ENCODE peak calls at places on chromosomes 5 and 9, in ten cellular contexts. H is activated CD8-positive, alpha-beta T cell treated with anti-CD3 and anti-CD28 coated beads, Interleukin-2, amount 10 ng/mL, durations not matched to agents 7 days and 5 days; Y is PC-9; G is naive thymus-derived CD4-positive, alpha-beta T cell; B is naive thymus-derived CD8-positive, alpha-beta T cell; J is stimulated activated CD8-positive, alpha-beta memory T cell treated with anti-CD3 and anti-CD28 coated beads, Interleukin-4, amount 100 ng/mL, for 4 hours; C is M059J; V is hypothalamus; U is HFFc6; M is GM04504. Q is an unnamed sample.
A peak's percentile ranks its signal among the peaks of the same experiment; 100 is the strongest.

GRCh38 chr5:10469253-10470030 is 27.8 kb downstream of the ROPN1L start:
- DNase-seq in H (no peak), Y (no peak), G (no peak), B (no peak), J (no peak), C (peak; percentile 69), V (no peak), U (peak; percentile 96), M (peak; percentile 74), Q (no peak)

GRCh38 chr5:20683241-20683940 is 695.4 kb upstream of the CDH18 start:
- DNase-seq in H (no peak), Y (no peak), G (no peak), B (no peak), J (no peak), C (no peak), V (no peak), U (no peak), M (no peak), Q (no peak)

GRCh38 chr5:179608131-179608581 is 15.3 kb downstream of the HNRNPH1 start:
- DNase-seq in H (peak; percentile 87), Y (no peak), G (no peak), B (peak; percentile 49), J (no peak), C (no peak), V (no peak), U (no peak), M (no peak), Q (no peak)

GRCh38 chr9:85741112-85741874 is 461 bp downstream of the AGTPBP1 start:
- DNase-seq in H (peak; percentile 61), Y (peak; percentile 22), G (peak; percentile 39), B (peak; percentile 78), J (peak; percentile 15), C (peak; percentile 52), V (peak; percentile 45), U (no peak), M (peak; percentile 2), Q (peak; percentile 61)

GRCh38 chr5:159339451-159339850 is 9.2 kb upstream of the IL12B start:
- DNase-seq in H (no peak), Y (no peak), G (no peak), B (no peak), J (no peak), C (no peak), V (no peak), U (no peak), M (no peak), Q (no peak)

GRCh38 chr5:66967102-66967501 is 229.5 kb downstream of the CD180 start:
- DNase-seq in H (no peak), Y (no peak), G (no peak), B (no peak), J (no peak), C (peak; percentile 48), V (no peak), U (peak; percentile 76), M (peak; percentile 54), Q (no peak)

GRCh38 chr9:127637322-127637847 is 25.3 kb downstream of the STXBP1 start:
- DNase-seq in H (no peak), Y (no peak), G (no peak), B (no peak), J (no peak), C (peak; percentile 61), V (no peak), U (peak; percentile 62), M (peak; percentile 71), Q (no peak)

GRCh38 chr5:82641362-82641988 is 363.3 kb upstream of the RPS23 start:
- DNase-seq in H (peak; percentile 48), Y (peak; percentile 50), G (no peak), B (no peak), J (no peak), C (peak; percentile 84), V (no peak), U (peak; percentile 80), M (peak; percentile 79), Q (peak; percentile 12)

GRCh38 chr5:132828846-132829494 is 1.5 kb downstream of the SHROOM1 start:
- DNase-seq in H (no peak), Y (no peak), G (no peak), B (no peak), J (no peak), C (no peak), V (no peak), U (no peak), M (no peak), Q (no peak)

GRCh38 chr5:121968910-121969607 is 7.3 kb downstream of the SRFBP1 start:
- DNase-seq in H (no peak), Y (peak; percentile 48), G (no peak), B (no peak), J (no peak), C (peak; percentile 98), V (no peak), U (peak; percentile 99), M (peak; percentile 97), Q (no peak)

GRCh38 chr5:166119506-166119905 is 2171.9 kb upstream of the WWC1 start:
- DNase-seq in H (no peak), Y (no peak), G (no peak), B (no peak), J (no peak), C (no peak), V (no peak), U (no peak), M (no peak), Q (no peak)

GRCh38 chr9:93085676-93086075 is 10.3 kb upstream of the CARD19 start:
- DNase-seq in H (no peak), Y (no peak), G (no peak), B (no peak), J (no peak), C (no peak), V (no peak), U (no peak), M (no peak), Q (no peak)

GRCh38 chr5:108749130-108749861 is 1.6 kb downstream of the FER start:
- DNase-seq in H (no peak), Y (no peak), G (no peak), B (peak; percentile 21), J (no peak), C (peak; percentile 44), V (peak; percentile 67), U (no peak), M (no peak), Q (peak; percentile 36)

GRCh38 chr9:120436937-120437592 is 142.9 kb downstream of the CDK5RAP2 start:
- DNase-seq in H (peak; percentile 36), Y (no peak), G (no peak), B (no peak), J (no peak), C (peak; percentile 41), V (no peak), U (no peak), M (no peak), Q (no peak)

GRCh38 chr9:69344459-69344858 is 19.4 kb downstream of the ENTREP1 start:
- DNase-seq in H (no peak), Y (no peak), G (no peak), B (no peak), J (no peak), C (no peak), V (no peak), U (no peak), M (no peak), Q (no peak)

GRCh38 chr9:135951889-135952663 is 9.1 kb downstream of the UBAC1 start:
- DNase-seq in H (no peak), Y (peak; percentile 74), G (no peak), B (no peak), J (no peak), C (peak; percentile 73), V (no peak), U (no peak), M (no peak), Q (peak; percentile 75)

GRCh38 chr9:116555556-116556180 is 131.4 kb upstream of the TRIM32 start:
- DNase-seq in H (no peak), Y (no peak), G (no peak), B (no peak), J (no peak), C (no peak), V (no peak), U (no peak), M (no peak), Q (no peak)

GRCh38 chr9:121153642-121154041 is 48.0 kb downstream of the RAB14 start:
- DNase-seq in H (no peak), Y (peak; percentile 17), G (no peak), B (no peak), J (no peak), C (peak; percentile 14), V (no peak), U (no peak), M (no peak), Q (no peak)

GRCh38 chr5:124061663-124062062 is 549.7 kb downstream of the CSNK1G3 start:
- DNase-seq in H (no peak), Y (no peak), G (no peak), B (no peak), J (no peak), C (peak; percentile 49), V (no peak), U (no peak), M (peak; percentile 10), Q (no peak)

GRCh38 chr5:142874537-142874936 is 104.4 kb downstream of the ARHGAP26 start:
- DNase-seq in H (no peak), Y (peak; percentile 68), G (no peak), B (no peak), J (no peak), C (peak; percentile 92), V (no peak), U (no peak), M (no peak), Q (no peak)

Q was measured in NCI-H146.